ENCODE peak calls at places on chromosomes 11 and 22, in four cellular contexts. One of them, this sample, is unnamed. For H3K4me1, the result is how much of the 10 kb centered on the place peaks cover.

GRCh38 chr11:95092549-95093324 is 3.1 kb downstream of the ENDOD1 start:
- DNase-seq in gastrocnemius medialis: no peak
- DNase-seq in neural progenitor cell: peak
- DNase-seq in BE2C: peak
- DNase-seq in this sample: no peak

GRCh38 chr11:99522467-99523173 is 501.9 kb downstream of the CNTN5 start:
- DNase-seq in gastrocnemius medialis: no peak
- DNase-seq in neural progenitor cell: no peak
- DNase-seq in BE2C: no peak
- DNase-seq in this sample: no peak

GRCh38 chr11:96218013-96218412 is 125.0 kb downstream of the MAML2 start:
- DNase-seq in gastrocnemius medialis: no peak
- DNase-seq in neural progenitor cell: no peak
- DNase-seq in BE2C: no peak
- DNase-seq in this sample: no peak

GRCh38 chr11:46050065-46050464 is 71.2 kb downstream of the PHF21A start:
- DNase-seq in gastrocnemius medialis: no peak
- DNase-seq in neural progenitor cell: peak
- DNase-seq in BE2C: no peak
- DNase-seq in this sample: no peak

GRCh38 chr22:24465566-24465965 is 29.6 kb upstream of the UPB1 start:
- DNase-seq in gastrocnemius medialis: no peak
- DNase-seq in neural progenitor cell: no peak
- DNase-seq in BE2C: no peak
- DNase-seq in this sample: no peak

GRCh38 chr11:4903484-4903883 is at the start of gene OR51A7:
- DNase-seq in gastrocnemius medialis: no peak
- DNase-seq in neural progenitor cell: no peak
- DNase-seq in BE2C: no peak
- DNase-seq in this sample: no peak

GRCh38 chr11:9123595-9124304 is 32.4 kb upstream of the SCUBE2 start:
- DNase-seq in gastrocnemius medialis: no peak
- DNase-seq in neural progenitor cell: no peak
- DNase-seq in BE2C: no peak
- DNase-seq in this sample: no peak

GRCh38 chr11:122168218-122168617 is 52.2 kb upstream of the BLID start:
- DNase-seq in gastrocnemius medialis: no peak
- DNase-seq in neural progenitor cell: no peak
- DNase-seq in BE2C: no peak
- DNase-seq in this sample: no peak

GRCh38 chr11:125451400-125452124 is 44.5 kb downstream of the FEZ1 start:
- DNase-seq in gastrocnemius medialis: no peak
- DNase-seq in neural progenitor cell: peak
- DNase-seq in BE2C: peak
- DNase-seq in this sample: peak

GRCh38 chr22:36930041-36930935 is 16.9 kb downstream of the CSF2RB start:
- DNase-seq in gastrocnemius medialis: no peak
- DNase-seq in neural progenitor cell: no peak
- DNase-seq in BE2C: no peak
- DNase-seq in this sample: no peak

GRCh38 chr11:93895106-93895862 is 44.9 kb upstream of the VSTM5 start:
- DNase-seq in gastrocnemius medialis: no peak
- DNase-seq in neural progenitor cell: peak
- DNase-seq in BE2C: peak
- DNase-seq in this sample: peak

GRCh38 chr11:122226810-122227379 is 110.9 kb upstream of the BLID start:
- DNase-seq in gastrocnemius medialis: no peak
- DNase-seq in neural progenitor cell: no peak
- DNase-seq in BE2C: no peak
- DNase-seq in this sample: no peak

GRCh38 chr11:3215346-3216026 is 3.1 kb downstream of the MRGPRG start:
- DNase-seq in gastrocnemius medialis: no peak
- DNase-seq in neural progenitor cell: no peak
- DNase-seq in BE2C: peak
- DNase-seq in this sample: peak

GRCh38 chr11:69274531-69275016 is 19.4 kb upstream of the MYEOV start:
- DNase-seq in gastrocnemius medialis: no peak
- DNase-seq in neural progenitor cell: no peak
- DNase-seq in BE2C: no peak
- DNase-seq in this sample: no peak

GRCh38 chr22:50528682-50529415 is 963 bp downstream of the TYMP start:
- DNase-seq in gastrocnemius medialis: no peak
- DNase-seq in neural progenitor cell: no peak
- DNase-seq in BE2C: no peak
- DNase-seq in this sample: no peak

GRCh38 chr11:66632952-66633351 is 5.6 kb upstream of the RBM4 start:
- DNase-seq in gastrocnemius medialis: no peak
- DNase-seq in neural progenitor cell: no peak
- DNase-seq in BE2C: no peak
- DNase-seq in this sample: no peak

GRCh38 chr11:110091995-110092576 is 1.1 kb upstream of the ZC3H12C start:
- DNase-seq in gastrocnemius medialis: no peak
- DNase-seq in neural progenitor cell: peak
- DNase-seq in BE2C: no peak
- DNase-seq in this sample: no peak

GRCh38 chr22:33513388-33514336 is 406.6 kb downstream of the LARGE1 start:
- DNase-seq in gastrocnemius medialis: no peak
- DNase-seq in neural progenitor cell: no peak
- DNase-seq in BE2C: no peak
- DNase-seq in this sample: no peak

GRCh38 chr11:9139628-9140357 is 48.4 kb upstream of the SCUBE2 start:
- DNase-seq in gastrocnemius medialis: no peak
- DNase-seq in neural progenitor cell: no peak
- DNase-seq in BE2C: no peak
- DNase-seq in this sample: no peak

GRCh38 chr11:10122337-10123197 is 171.5 kb downstream of the SBF2 start:
- DNase-seq in gastrocnemius medialis: no peak
- DNase-seq in neural progenitor cell: no peak
- DNase-seq in BE2C: no peak
- DNase-seq in this sample: no peak

GRCh38 chr22:37126882-37127281 is 17.4 kb upstream of the TMPRSS6 start:
- DNase-seq in gastrocnemius medialis: no peak
- DNase-seq in neural progenitor cell: peak
- DNase-seq in BE2C: peak
- DNase-seq in this sample: no peak

GRCh38 chr22:44550666-44551491 is 52.8 kb upstream of the RTL6 start:
- DNase-seq in gastrocnemius medialis: no peak
- DNase-seq in neural progenitor cell: no peak
- DNase-seq in BE2C: no peak
- DNase-seq in this sample: peak

GRCh38 chr11:121439759-121440158 is 12.4 kb upstream of the SORL1 start:
- DNase-seq in gastrocnemius medialis: no peak
- DNase-seq in neural progenitor cell: no peak
- DNase-seq in BE2C: no peak
- DNase-seq in this sample: no peak

GRCh38 chr11:131136476-131136875 is 220.2 kb upstream of the SNX19 start:
- DNase-seq in gastrocnemius medialis: no peak
- DNase-seq in neural progenitor cell: no peak
- DNase-seq in BE2C: no peak
- DNase-seq in this sample: no peak

GRCh38 chr22:44364750-44365118 is 52.0 kb upstream of the SHISAL1 start:
- DNase-seq in gastrocnemius medialis: no peak
- DNase-seq in neural progenitor cell: no peak
- DNase-seq in BE2C: peak
- DNase-seq in this sample: no peak

GRCh38 chr22:46737105-46737975 is 712 bp downstream of the CERK start:
- DNase-seq in gastrocnemius medialis: peak
- DNase-seq in neural progenitor cell: peak
- DNase-seq in BE2C: peak
- DNase-seq in this sample: no peak

GRCh38 chr22:40928657-40929056 is 22.5 kb upstream of the RBX1 start:
- DNase-seq in gastrocnemius medialis: no peak
- DNase-seq in neural progenitor cell: no peak
- DNase-seq in BE2C: peak
- DNase-seq in this sample: no peak

GRCh38 chr22:31647516-31647915 is 14.5 kb downstream of the PISD start:
- DNase-seq in gastrocnemius medialis: no peak
- DNase-seq in neural progenitor cell: no peak
- DNase-seq in BE2C: no peak
- DNase-seq in this sample: no peak

GRCh38 chr11:79352304-79352703 is 88.5 kb downstream of the TENM4 start:
- DNase-seq in gastrocnemius medialis: no peak
- DNase-seq in neural progenitor cell: no peak
- DNase-seq in BE2C: no peak
- DNase-seq in this sample: no peak

GRCh38 chr11:11626128-11626527 is 4.3 kb upstream of the GALNT18 start:
- DNase-seq in gastrocnemius medialis: no peak
- DNase-seq in neural progenitor cell: no peak
- DNase-seq in BE2C: no peak
- DNase-seq in this sample: no peak

GRCh38 chr11:11621881-11622706 is at the start of gene GALNT18:
- DNase-seq in gastrocnemius medialis: peak
- DNase-seq in neural progenitor cell: peak
- DNase-seq in BE2C: peak
- DNase-seq in this sample: peak

GRCh38 chr11:11622772-11623531 is 1.1 kb upstream of the GALNT18 start:
- DNase-seq in gastrocnemius medialis: no peak
- DNase-seq in neural progenitor cell: no peak
- DNase-seq in BE2C: no peak
- DNase-seq in this sample: no peak

GRCh38 chr11:11624206-11624605 is 2.4 kb upstream of the GALNT18 start:
- DNase-seq in gastrocnemius medialis: no peak
- DNase-seq in neural progenitor cell: no peak
- DNase-seq in BE2C: no peak
- DNase-seq in this sample: no peak

DNA sequence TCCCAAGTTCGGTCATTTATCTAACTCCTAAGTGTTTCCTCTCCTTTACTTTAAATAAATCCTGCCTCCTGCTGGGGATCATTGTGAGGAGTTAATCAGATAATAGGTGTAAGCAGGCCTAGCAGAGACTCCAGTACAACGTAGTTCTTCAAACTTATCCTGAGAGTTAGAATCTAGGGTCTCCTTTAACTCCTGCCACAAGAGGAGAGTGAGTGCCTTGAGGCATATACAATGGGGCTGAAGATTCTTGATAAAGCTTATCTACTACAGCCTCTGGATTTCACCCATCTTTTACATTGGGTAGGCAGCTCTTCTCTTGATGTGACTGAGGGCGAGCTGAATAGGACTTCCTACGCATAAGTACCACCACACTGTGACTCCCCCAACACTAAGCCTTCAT is 3.1 kb upstream of the GALNT18 start:
- DNase-seq in gastrocnemius medialis: no peak
- DNase-seq in neural progenitor cell: peak
- DNase-seq in BE2C: no peak
- DNase-seq in this sample: no peak
- H3K4me3 ChIP-seq in gastrocnemius medialis: no peak
- H3K4me3 ChIP-seq in neural progenitor cell: no peak
- H3K4me3 ChIP-seq in BE2C: no peak
- H3K4me3 ChIP-seq in this sample: no peak

DNA sequence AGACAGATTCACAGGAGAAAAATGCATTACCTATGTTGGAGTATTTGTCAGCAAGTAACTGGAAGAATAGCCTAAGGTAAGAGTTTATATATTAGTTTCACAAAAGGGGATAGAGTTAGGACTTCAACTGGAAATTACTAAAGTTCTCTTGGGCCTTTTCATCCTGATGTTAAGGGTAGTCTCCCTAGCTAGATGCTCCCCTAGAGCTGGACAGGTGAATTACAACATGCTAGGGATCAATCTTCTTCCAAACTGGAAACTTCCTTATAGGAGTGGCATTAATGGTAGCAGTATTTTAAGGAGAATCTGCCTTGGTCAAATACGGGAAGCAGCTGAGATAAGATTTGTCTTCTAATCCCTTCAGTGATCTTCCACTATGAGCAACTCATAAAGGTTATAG is 632.8 kb upstream of the RAG2 start:
- DNase-seq in gastrocnemius medialis: no peak
- DNase-seq in neural progenitor cell: no peak
- DNase-seq in BE2C: no peak
- DNase-seq in this sample: no peak
- TF ChIP-seq CTCF in gastrocnemius medialis: no peak
- TF ChIP-seq CTCF in neural progenitor cell: peak
- TF ChIP-seq CTCF in BE2C: peak
- TF ChIP-seq CTCF in this sample: no peak

DNA sequence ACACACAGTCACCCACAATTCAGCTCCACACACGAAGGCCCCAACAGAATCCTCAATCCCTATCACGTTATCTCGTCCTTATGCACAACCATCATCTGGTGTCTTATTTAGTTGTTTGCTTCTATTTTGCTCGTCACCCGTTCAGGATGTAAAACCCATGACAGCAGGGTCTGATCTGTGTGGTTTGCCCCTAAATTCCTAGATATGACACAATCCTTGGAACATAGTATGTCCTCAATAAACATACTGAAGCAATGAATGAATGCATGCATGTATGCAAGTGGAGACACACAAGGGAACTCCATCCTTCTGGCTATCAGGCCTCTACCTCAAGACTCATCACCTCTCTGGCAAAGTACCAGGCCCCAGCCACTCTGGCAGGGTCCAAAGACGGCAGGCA is 20.2 kb downstream of the STARD10 start:
- DNase-seq in gastrocnemius medialis: no peak
- DNase-seq in neural progenitor cell: no peak
- DNase-seq in BE2C: no peak
- DNase-seq in this sample: no peak
- H3K4me1 ChIP-seq in gastrocnemius medialis: under half
- H3K4me1 ChIP-seq in neural progenitor cell: under half
- H3K4me1 ChIP-seq in BE2C: half or more
- H3K4me1 ChIP-seq in this sample: under half

GRCh38 chr22:35917651-35918050 is 111.0 kb downstream of the RBFOX2 start:
- DNase-seq in gastrocnemius medialis: no peak
- DNase-seq in neural progenitor cell: no peak
- DNase-seq in BE2C: no peak
- DNase-seq in this sample: no peak

GRCh38 chr22:35913925-35914324 is 114.7 kb downstream of the RBFOX2 start:
- DNase-seq in gastrocnemius medialis: no peak
- DNase-seq in neural progenitor cell: peak
- DNase-seq in BE2C: no peak
- DNase-seq in this sample: no peak

GRCh38 chr22:35914665-35915476 is 113.8 kb downstream of the RBFOX2 start:
- DNase-seq in gastrocnemius medialis: peak
- DNase-seq in neural progenitor cell: peak
- DNase-seq in BE2C: peak
- DNase-seq in this sample: peak

GRCh38 chr22:35914357-35914664 is 114.3 kb downstream of the RBFOX2 start:
- DNase-seq in gastrocnemius medialis: no peak
- DNase-seq in neural progenitor cell: no peak
- DNase-seq in BE2C: no peak
- DNase-seq in this sample: no peak

DNA sequence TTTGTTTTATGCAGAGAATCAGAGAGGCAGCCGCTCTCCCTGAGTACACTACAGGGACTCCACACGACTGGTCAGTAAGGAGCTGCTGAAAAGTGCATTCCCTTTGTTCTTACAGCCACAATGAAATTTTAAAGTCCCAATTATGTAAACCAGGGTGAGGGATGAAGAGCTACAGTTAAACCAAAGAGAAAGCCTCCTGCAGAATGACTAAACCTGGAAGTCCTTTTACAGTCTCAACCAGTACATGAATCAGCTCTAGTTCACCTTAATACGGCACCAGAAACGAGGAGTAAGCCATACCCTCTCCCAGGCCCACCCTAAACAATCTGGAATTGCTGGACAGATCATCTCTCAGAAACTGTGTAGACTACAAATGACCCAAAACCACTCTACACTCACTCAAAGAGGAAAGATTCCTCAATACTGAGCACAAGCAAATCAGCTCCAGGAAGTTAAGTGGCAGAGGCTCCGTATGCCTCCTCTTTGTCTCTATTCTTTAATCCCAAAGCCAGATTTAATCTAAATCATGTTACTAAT is 113.1 kb downstream of the RBFOX2 start:
- DNase-seq in gastrocnemius medialis: no peak
- DNase-seq in neural progenitor cell: peak
- DNase-seq in BE2C: no peak
- DNase-seq in this sample: no peak
- H3K4me3 ChIP-seq in gastrocnemius medialis: peak
- H3K4me3 ChIP-seq in neural progenitor cell: peak
- H3K4me3 ChIP-seq in BE2C: peak
- H3K4me3 ChIP-seq in this sample: peak

This sample was measured in heart right ventricle.